ENCODE peak calls at places on chromosomes 3 and 15, in seven cellular contexts. P, N, V, Z, M, L and W are unnamed samples.

GRCh38 chr3:20105513-20106280 is 65.5 kb downstream of the KAT2B start:
- DNase-seq in P (no peak), N (no peak), V (no peak), Z (no peak), M (no peak), L (no peak), W (no peak)

GRCh38 chr15:64369078-64369607 is 12.1 kb downstream of the PCLAF start:
- DNase-seq in P (no peak), N (no peak), V (no peak), Z (no peak), M (no peak), L (no peak), W (no peak)

GRCh38 chr3:29281265-29282228 is 676 bp downstream of the RBMS3 start:
- DNase-seq in P (no peak), N (no peak), V (no peak), Z (no peak), M (peak; percentile 63), L (peak; percentile 59), W (no peak)

GRCh38 chr3:140588558-140588957 is 89.3 kb upstream of the TRIM42 start:
- DNase-seq in P (peak; percentile 68), N (no peak), V (no peak), Z (no peak), M (peak; percentile 6), L (no peak), W (no peak)

GRCh38 chr3:101454629-101455028 is 58.4 kb downstream of the SENP7 start:
- DNase-seq in P (no peak), N (no peak), V (no peak), Z (no peak), M (no peak), L (no peak), W (no peak)

GRCh38 chr3:48694610-48695051 is 8.9 kb upstream of the NCKIPSD start:
- DNase-seq in P (no peak), N (peak; percentile 80), V (no peak), Z (peak; percentile 66), M (peak; percentile 95), L (no peak), W (no peak)

GRCh38 chr3:143265501-143266070 is 146.0 kb downstream of the CHST2 start:
- DNase-seq in P (no peak), N (no peak), V (no peak), Z (no peak), M (no peak), L (no peak), W (peak; percentile 54)

GRCh38 chr3:141915766-141916165 is 39.3 kb downstream of the ATP1B3 start:
- DNase-seq in P (no peak), N (no peak), V (no peak), Z (no peak), M (no peak), L (no peak), W (no peak)

GRCh38 chr3:148315756-148316155 is 381.9 kb upstream of the AGTR1 start:
- DNase-seq in P (no peak), N (no peak), V (no peak), Z (no peak), M (no peak), L (no peak), W (no peak)

GRCh38 chr15:82810061-82810862 is 834 bp downstream of the WHAMM start:
- DNase-seq in P (peak; percentile 60), N (peak; percentile 76), V (no peak), Z (peak; percentile 33), M (peak; percentile 82), L (peak; percentile 72), W (no peak)

GRCh38 chr3:185332026-185332735 is 30.8 kb upstream of the MAP3K13 start:
- DNase-seq in P (no peak), N (no peak), V (no peak), Z (no peak), M (peak; percentile 48), L (no peak), W (no peak)

GRCh38 chr3:40580494-40581091 is 55.8 kb downstream of the ZNF621 start:
- DNase-seq in P (peak; percentile 90), N (no peak), V (peak; percentile 54), Z (peak; percentile 27), M (peak; percentile 85), L (peak; percentile 82), W (no peak)

GRCh38 chr3:110456438-110457138 is 615.0 kb upstream of the NECTIN3 start:
- DNase-seq in P (no peak), N (no peak), V (no peak), Z (no peak), M (no peak), L (no peak), W (no peak)

GRCh38 chr3:11847607-11848006 is 922 bp upstream of the TAMM41 start:
- DNase-seq in P (no peak), N (no peak), V (no peak), Z (no peak), M (no peak), L (no peak), W (no peak)

GRCh38 chr3:73098873-73099272 is 37.4 kb downstream of the EBLN2 start:
- DNase-seq in P (no peak), N (no peak), V (no peak), Z (no peak), M (no peak), L (peak; percentile 28), W (no peak)

GRCh38 chr3:119529883-119530282 is 29.5 kb downstream of the CD80 start:
- DNase-seq in P (no peak), N (no peak), V (no peak), Z (no peak), M (peak; percentile 73), L (no peak), W (no peak)

GRCh38 chr15:83205725-83206324 is 1.8 kb downstream of the HDGFL3 start:
- DNase-seq in P (no peak), N (no peak), V (no peak), Z (no peak), M (peak; percentile 75), L (no peak), W (no peak)

GRCh38 chr3:179772297-179772696 is 119.5 kb downstream of the USP13 start:
- DNase-seq in P (peak; percentile 36), N (no peak), V (no peak), Z (no peak), M (no peak), L (peak; percentile 19), W (no peak)

GRCh38 chr3:180983136-180983535 is 6.4 kb downstream of the DNAJC19 start:
- DNase-seq in P (no peak), N (no peak), V (no peak), Z (no peak), M (peak; percentile 71), L (no peak), W (no peak)

GRCh38 chr15:74312445-74313007 is 54.9 kb downstream of the CYP11A1 start:
- DNase-seq in P (no peak), N (no peak), V (no peak), Z (no peak), M (no peak), L (no peak), W (no peak)

GRCh38 chr3:143209715-143210059 is 90.1 kb downstream of the CHST2 start:
- DNase-seq in P (no peak), N (no peak), V (no peak), Z (no peak), M (no peak), L (no peak), W (no peak)

GRCh38 chr3:69353492-69353891 is 32.4 kb downstream of the FRMD4B start:
- DNase-seq in P (no peak), N (peak; percentile 77), V (no peak), Z (no peak), M (no peak), L (no peak), W (no peak)

DNA sequence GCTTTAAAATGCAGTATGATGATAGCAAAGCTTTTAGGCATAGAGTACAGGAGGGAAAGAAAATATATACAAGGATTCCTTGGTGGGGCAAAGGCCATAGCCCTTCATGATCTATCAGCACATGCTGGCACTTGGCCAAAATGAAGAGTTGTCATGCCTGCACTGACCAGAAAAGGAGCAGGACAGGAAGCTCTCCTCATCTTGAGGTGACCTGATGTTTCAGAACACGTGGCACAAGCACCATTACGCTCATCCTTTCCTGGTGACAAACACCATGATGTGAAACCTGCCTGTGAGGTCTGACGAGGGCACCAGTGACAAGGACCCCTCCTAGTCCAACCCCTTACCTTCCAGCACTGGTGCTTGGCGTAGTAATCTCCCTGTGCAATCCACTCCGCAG is 77.9 kb upstream of the DCLK3 start:
- DNase-seq in P (no peak), N (no peak), V (no peak), Z (no peak), M (no peak), L (no peak), W (peak; percentile 75)
- H3K4me1 ChIP-seq in P (no peaks in the 10 kb centered on the region), N (no peaks in the 10 kb centered on the region), V (no peaks in the 10 kb centered on the region), Z (no peaks in the 10 kb centered on the region), M (peaks cover 22% of the 10 kb centered on the region), L (no peaks in the 10 kb centered on the region), W (no peaks in the 10 kb centered on the region)

GRCh38 chr15:43509923-43510229 is 7.5 kb upstream of the MAP1A start:
- DNase-seq in P (no peak), N (no peak), V (no peak), Z (no peak), M (peak; percentile 54), L (no peak), W (no peak)
- H3K4me1 ChIP-seq in P (peaks cover 16% of the 10 kb centered on the region), N (peaks cover 12% of the 10 kb centered on the region), V (peaks cover 7% of the 10 kb centered on the region), Z (peaks cover 38% of the 10 kb centered on the region), M (peaks cover 48% of the 10 kb centered on the region), L (peaks cover 20% of the 10 kb centered on the region), W (peaks cover 29% of the 10 kb centered on the region)

GRCh38 chr3:50627407-50628051 is 10.6 kb downstream of the MAPKAPK3 start:
- DNase-seq in P (peak; percentile 83), N (peak; percentile 86), V (no peak), Z (peak; percentile 99), M (peak; percentile 61), L (peak; percentile 41), W (no peak)
- H3K4me1 ChIP-seq in P (peaks cover 16% of the 10 kb centered on the region), N (peaks cover 33% of the 10 kb centered on the region), V (no peaks in the 10 kb centered on the region), Z (peaks cover 96% of the 10 kb centered on the region), M (peaks cover 24% of the 10 kb centered on the region), L (peaks cover 14% of the 10 kb centered on the region), W (peaks cover 76% of the 10 kb centered on the region)

DNA sequence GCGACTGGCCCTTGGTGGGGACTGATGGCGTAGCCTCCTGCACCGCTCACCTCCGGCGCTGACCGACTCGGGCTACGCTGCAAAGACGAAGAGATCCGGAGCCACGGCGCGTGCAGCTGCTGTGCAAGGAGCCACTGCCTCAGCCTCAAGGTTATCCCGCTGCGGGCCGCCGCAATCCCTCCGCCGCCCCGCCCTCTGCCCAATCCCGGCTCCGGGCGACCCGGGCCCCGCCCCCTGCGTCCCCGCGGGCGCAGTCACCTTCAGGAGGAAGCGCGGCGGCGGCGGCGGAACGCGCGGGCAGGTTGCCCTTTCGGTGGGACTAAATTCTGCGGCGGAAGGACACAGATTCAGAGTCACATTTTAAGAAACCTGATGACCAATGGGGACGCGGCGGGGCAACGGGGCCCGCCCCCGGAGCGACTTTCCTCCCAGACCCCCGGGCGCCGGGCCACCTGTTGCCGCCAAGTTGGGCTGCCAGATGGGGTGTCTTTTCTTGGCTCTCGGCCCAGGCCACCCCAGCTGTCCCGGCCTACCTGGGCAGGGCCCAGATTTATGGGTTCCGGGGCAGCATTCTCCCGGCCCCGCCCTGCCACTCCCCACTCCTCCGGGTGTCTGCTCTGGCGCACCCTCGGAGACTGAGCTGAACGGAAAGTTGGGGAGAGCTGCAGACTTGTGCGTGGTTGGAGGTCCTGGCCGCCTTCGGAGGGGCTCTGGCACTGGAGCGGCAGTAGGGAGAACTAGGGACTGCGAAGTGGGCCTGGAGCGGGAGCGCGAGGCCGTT is at the start of gene PKM:
- DNase-seq in P (peak; percentile 100), N (peak; percentile 99), V (peak; percentile 90), Z (peak; percentile 97), M (peak; percentile 94), L (peak; percentile 99), W (no peak)
- H3K4me1 ChIP-seq in P (peaks cover 41% of the 10 kb centered on the region), N (peaks cover 46% of the 10 kb centered on the region), V (peaks cover 19% of the 10 kb centered on the region), Z (peaks cover 46% of the 10 kb centered on the region), M (peaks cover 39% of the 10 kb centered on the region), L (peaks cover 39% of the 10 kb centered on the region), W (peaks cover 47% of the 10 kb centered on the region)